ENCODE peak calls at places on chromosomes 7 and 10, in five cellular contexts. C, S, Q, Z and V are unnamed samples.

GRCh38 chr10:48497965-48498770 is 106.7 kb downstream of the ARHGAP22 start:
- DNase-seq in C (no peak), S (peak; percentile 12), Q (no peak), Z (no peak), V (no peak)

GRCh38 chr7:105337529-105337928 is 51.2 kb downstream of the SRPK2 start:
- DNase-seq in C (no peak), S (no peak), Q (no peak), Z (peak; percentile 23), V (no peak)

GRCh38 chr10:90420637-90421318 is 437.1 kb downstream of the HTR7 start:
- DNase-seq in C (no peak), S (no peak), Q (no peak), Z (no peak), V (no peak)

GRCh38 chr7:69395072-69395714 is 203.1 kb upstream of the AUTS2 start:
- DNase-seq in C (no peak), S (no peak), Q (no peak), Z (no peak), V (no peak)

GRCh38 chr7:150388709-150389531 is 9.8 kb downstream of the ZNF775 start:
- DNase-seq in C (peak; percentile 90), S (peak; percentile 73), Q (no peak), Z (peak; percentile 69), V (peak; percentile 81)

GRCh38 chr7:13604178-13604577 is 385.3 kb downstream of the ETV1 start:
- DNase-seq in C (no peak), S (no peak), Q (no peak), Z (no peak), V (no peak)

GRCh38 chr7:120055300-120055699 is 217.7 kb upstream of the KCND2 start:
- DNase-seq in C (no peak), S (no peak), Q (no peak), Z (no peak), V (no peak)

GRCh38 chr10:51386248-51386885 is 312.1 kb downstream of the PRKG1 start:
- DNase-seq in C (no peak), S (no peak), Q (no peak), Z (no peak), V (no peak)

GRCh38 chr10:96665306-96665705 is 55.0 kb downstream of the PIK3AP1 start:
- DNase-seq in C (no peak), S (no peak), Q (no peak), Z (no peak), V (no peak)

GRCh38 chr7:42502022-42502421 is 265.0 kb upstream of the GLI3 start:
- DNase-seq in C (no peak), S (no peak), Q (no peak), Z (no peak), V (no peak)

GRCh38 chr10:17921378-17921777 is 30.3 kb upstream of the SLC39A12 start:
- DNase-seq in C (no peak), S (no peak), Q (no peak), Z (no peak), V (no peak)

GRCh38 chr7:74294191-74294998 is 5.2 kb downstream of the CLIP2 start:
- DNase-seq in C (peak; percentile 73), S (no peak), Q (no peak), Z (peak; percentile 62), V (no peak)

GRCh38 chr7:21941570-21942224 is 4.0 kb downstream of the CDCA7L start:
- DNase-seq in C (no peak), S (no peak), Q (peak; percentile 81), Z (no peak), V (no peak)

GRCh38 chr7:122595885-122596284 is 103.0 kb downstream of the RNF133 start:
- DNase-seq in C (no peak), S (no peak), Q (no peak), Z (no peak), V (no peak)

GRCh38 chr10:48192916-48193450 is 81.5 kb downstream of the FRMPD2 start:
- DNase-seq in C (no peak), S (no peak), Q (no peak), Z (no peak), V (no peak)

GRCh38 chr10:118566911-118567310 is 28.5 kb downstream of the PRLHR start:
- DNase-seq in C (no peak), S (no peak), Q (no peak), Z (no peak), V (no peak)

GRCh38 chr7:117227091-117227490 is 95.8 kb downstream of the WNT2 start:
- DNase-seq in C (no peak), S (no peak), Q (no peak), Z (no peak), V (no peak)

GRCh38 chr10:78541528-78542470 is 508.1 kb downstream of the RPS24 start:
- DNase-seq in C (no peak), S (peak; percentile 70), Q (no peak), Z (peak; percentile 32), V (no peak)

GRCh38 chr7:123994449-123994848 is 38.4 kb downstream of the TMEM229A start:
- DNase-seq in C (no peak), S (no peak), Q (no peak), Z (no peak), V (no peak)

GRCh38 chr10:22622242-22622806 is 92.1 kb downstream of the PIP4K2A start:
- DNase-seq in C (no peak), S (no peak), Q (no peak), Z (no peak), V (no peak)

GRCh38 chr10:8069627-8070026 is 15.1 kb downstream of the GATA3 start:
- DNase-seq in C (no peak), S (no peak), Q (no peak), Z (no peak), V (no peak)

GRCh38 chr7:83976302-83976701 is 218.3 kb downstream of the SEMA3A start:
- DNase-seq in C (no peak), S (no peak), Q (peak; percentile 36), Z (peak; percentile 4), V (no peak)

GRCh38 chr10:73076361-73077183 is 20.1 kb downstream of the P4HA1 start:
- DNase-seq in C (no peak), S (peak; percentile 62), Q (peak; percentile 27), Z (peak; percentile 83), V (peak; percentile 35)

DNA sequence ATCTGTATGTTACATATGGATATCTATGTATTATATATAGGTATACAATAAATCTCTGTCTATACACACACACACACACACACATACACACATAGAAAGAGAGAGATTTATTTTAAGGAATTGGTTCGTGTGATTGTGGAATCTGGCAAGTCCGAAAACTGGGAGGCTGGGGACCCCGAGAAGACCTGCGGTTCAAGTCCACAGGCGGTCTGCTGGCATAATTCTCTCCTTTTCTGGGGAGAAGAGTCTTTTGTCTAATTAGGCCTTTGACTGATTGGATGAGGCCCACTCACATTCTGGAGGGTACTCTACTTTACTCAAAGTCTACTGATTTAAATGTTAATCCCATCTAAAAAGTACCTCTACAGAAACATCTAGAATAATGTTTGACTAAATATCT is 65.1 kb downstream of the PAPSS2 start:
- DNase-seq in C (no peak), S (no peak), Q (no peak), Z (no peak), V (no peak)
- H3K4me3 ChIP-seq in C (no peak overlapping the region), S (no peak overlapping the region), Q (no peak overlapping the region), Z (no peak overlapping the region), V (no peak overlapping the region)

GRCh38 chr7:50303082-50303893 is 1.2 kb upstream of the IKZF1 start:
- DNase-seq in C (no peak), S (no peak), Q (no peak), Z (no peak), V (no peak)
- H3K4me3 ChIP-seq in C (no peak overlapping the region), S (peak overlapping the region; percentile 11), Q (peak overlapping the region; percentile 53), Z (peak overlapping the region; percentile 49), V (no peak overlapping the region)

DNA sequence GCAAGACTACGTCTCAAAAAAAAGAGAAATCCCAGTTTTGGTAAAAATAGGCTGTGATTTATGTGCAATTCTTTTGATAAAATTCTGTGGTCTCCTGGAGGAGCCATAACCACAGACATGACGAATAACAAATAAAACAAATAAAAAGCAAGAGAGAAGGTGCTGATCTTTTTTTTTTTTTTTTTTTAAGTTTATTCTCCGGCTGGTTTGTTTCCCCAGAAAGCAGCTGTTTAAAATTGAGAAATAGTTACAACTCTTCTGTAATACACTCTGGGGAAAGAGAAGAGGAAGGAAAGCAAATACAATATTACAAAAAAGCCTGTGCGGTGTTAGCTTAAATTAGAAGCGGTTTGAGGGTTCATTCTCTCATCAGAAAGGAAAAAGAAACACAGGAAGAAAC is 40.8 kb upstream of the WAC start:
- DNase-seq in C (no peak), S (no peak), Q (no peak), Z (no peak), V (no peak)
- H3K4me3 ChIP-seq in C (no peak overlapping the region), S (no peak overlapping the region), Q (no peak overlapping the region), Z (peak overlapping the region; percentile 20), V (no peak overlapping the region)

GRCh38 chr7:128103498-128104108 is 72.4 kb upstream of the LRRC4 start:
- DNase-seq in C (peak; percentile 43), S (no peak), Q (peak; percentile 48), Z (peak; percentile 40), V (no peak)
- H3K4me3 ChIP-seq in C (no peak overlapping the region), S (peak overlapping the region; percentile 32), Q (peak overlapping the region; percentile 67), Z (peak overlapping the region; percentile 61), V (peak overlapping the region; percentile 10)

GRCh38 chr10:36488579-36488978 is 636.8 kb upstream of the ANKRD30A start:
- DNase-seq in C (no peak), S (no peak), Q (no peak), Z (no peak), V (no peak)

GRCh38 chr10:36492590-36493510 is 632.5 kb upstream of the ANKRD30A start:
- DNase-seq in C (no peak), S (no peak), Q (no peak), Z (no peak), V (no peak)

GRCh38 chr10:36489181-36489927 is 636.0 kb upstream of the ANKRD30A start:
- DNase-seq in C (no peak), S (no peak), Q (no peak), Z (peak; percentile 46), V (no peak)

GRCh38 chr10:36493511-36493880 is 631.9 kb upstream of the ANKRD30A start:
- DNase-seq in C (no peak), S (no peak), Q (no peak), Z (no peak), V (no peak)

GRCh38 chr10:36489928-36490279 is 635.5 kb upstream of the ANKRD30A start:
- DNase-seq in C (no peak), S (no peak), Q (no peak), Z (no peak), V (no peak)
- H3K4me3 ChIP-seq in C (no peak overlapping the region), S (no peak overlapping the region), Q (no peak overlapping the region), Z (no peak overlapping the region), V (no peak overlapping the region)